ENCODE peak calls at places on chromosomes 3 and 15, in six cellular contexts. One of them, this sample, is unnamed.

GRCh38 chr15:69609176-69609575 is 156.6 kb downstream of the RPLP1 start:
- DNase-seq in AG09309: peak; percentile 33
- DNase-seq in tibial artery: no peak
- DNase-seq in adipocyte: peak; percentile 36
- DNase-seq in kidney epithelial cell: peak; percentile 32
- DNase-seq in nephron progenitor cell: no peak
- DNase-seq in this sample: no peak

GRCh38 chr3:113151475-113152031 is 59.8 kb upstream of the BOC start:
- DNase-seq in tibial artery: no peak
- DNase-seq in kidney epithelial cell: no peak
- DNase-seq in AG09309: no peak
- DNase-seq in adipocyte: peak; percentile 28
- DNase-seq in nephron progenitor cell: peak; percentile 67
- DNase-seq in this sample: no peak

GRCh38 chr15:55627730-55628368 is 39.7 kb upstream of the PYGO1 start:
- DNase-seq in tibial artery: no peak
- DNase-seq in AG09309: peak; percentile 67
- DNase-seq in nephron progenitor cell: no peak
- DNase-seq in adipocyte: peak; percentile 95
- DNase-seq in kidney epithelial cell: peak; percentile 92
- DNase-seq in this sample: no peak

GRCh38 chr15:43483306-43484128 is 9.4 kb downstream of the TP53BP1 start:
- DNase-seq in tibial artery: no peak
- DNase-seq in adipocyte: peak; percentile 62
- DNase-seq in kidney epithelial cell: no peak
- DNase-seq in nephron progenitor cell: no peak
- DNase-seq in AG09309: no peak
- DNase-seq in this sample: no peak

GRCh38 chr15:45023659-45024320 is 795 bp downstream of the SORD start:
- DNase-seq in kidney epithelial cell: no peak
- DNase-seq in tibial artery: no peak
- DNase-seq in nephron progenitor cell: no peak
- DNase-seq in AG09309: no peak
- DNase-seq in adipocyte: peak; percentile 32
- DNase-seq in this sample: no peak

GRCh38 chr3:60674870-60675269 is 576.4 kb downstream of the FHIT start:
- DNase-seq in nephron progenitor cell: no peak
- DNase-seq in tibial artery: no peak
- DNase-seq in kidney epithelial cell: no peak
- DNase-seq in AG09309: no peak
- DNase-seq in adipocyte: no peak
- DNase-seq in this sample: no peak

GRCh38 chr15:25862087-25862468 is 1.0 kb downstream of the ATP10A start:
- DNase-seq in kidney epithelial cell: no peak
- DNase-seq in adipocyte: peak; percentile 38
- DNase-seq in tibial artery: peak; percentile 70
- DNase-seq in AG09309: no peak
- DNase-seq in nephron progenitor cell: no peak
- DNase-seq in this sample: no peak

GRCh38 chr3:38497026-38497425 is 886 bp downstream of the EXOG start:
- DNase-seq in adipocyte: peak; percentile 48
- DNase-seq in nephron progenitor cell: no peak
- DNase-seq in tibial artery: no peak
- DNase-seq in AG09309: no peak
- DNase-seq in kidney epithelial cell: no peak
- DNase-seq in this sample: no peak

GRCh38 chr15:74525946-74526345 is 15.1 kb upstream of the ARID3B start:
- DNase-seq in tibial artery: no peak
- DNase-seq in AG09309: no peak
- DNase-seq in nephron progenitor cell: no peak
- DNase-seq in adipocyte: no peak
- DNase-seq in kidney epithelial cell: no peak
- DNase-seq in this sample: no peak

GRCh38 chr3:66195347-66195783 is 25.4 kb upstream of the SLC25A26 start:
- DNase-seq in nephron progenitor cell: peak; percentile 53
- DNase-seq in tibial artery: peak; percentile 67
- DNase-seq in adipocyte: peak; percentile 77
- DNase-seq in AG09309: peak; percentile 8
- DNase-seq in kidney epithelial cell: peak; percentile 5
- DNase-seq in this sample: peak; percentile 42

GRCh38 chr3:116253511-116253910 is 191.8 kb downstream of the LSAMP start:
- DNase-seq in tibial artery: no peak
- DNase-seq in AG09309: no peak
- DNase-seq in adipocyte: no peak
- DNase-seq in nephron progenitor cell: no peak
- DNase-seq in kidney epithelial cell: no peak
- DNase-seq in this sample: no peak

GRCh38 chr3:78794431-78794830 is 973.4 kb downstream of the ROBO1 start:
- DNase-seq in kidney epithelial cell: no peak
- DNase-seq in tibial artery: no peak
- DNase-seq in AG09309: no peak
- DNase-seq in adipocyte: no peak
- DNase-seq in nephron progenitor cell: no peak
- DNase-seq in this sample: no peak

GRCh38 chr15:44593042-44593736 is 56.2 kb downstream of the EIF3J start:
- DNase-seq in AG09309: no peak
- DNase-seq in nephron progenitor cell: no peak
- DNase-seq in tibial artery: no peak
- DNase-seq in kidney epithelial cell: no peak
- DNase-seq in adipocyte: peak; percentile 53
- DNase-seq in this sample: no peak

GRCh38 chr15:52295421-52295991 is at the start of gene MYO5C:
- DNase-seq in tibial artery: peak; percentile 76
- DNase-seq in nephron progenitor cell: peak; percentile 78
- DNase-seq in adipocyte: peak; percentile 25
- DNase-seq in kidney epithelial cell: no peak
- DNase-seq in AG09309: no peak
- DNase-seq in this sample: peak; percentile 20

GRCh38 chr3:178385280-178385952 is 150.8 kb upstream of the KCNMB2 start:
- DNase-seq in adipocyte: peak; percentile 83
- DNase-seq in kidney epithelial cell: no peak
- DNase-seq in AG09309: no peak
- DNase-seq in tibial artery: no peak
- DNase-seq in nephron progenitor cell: peak; percentile 40
- DNase-seq in this sample: no peak

GRCh38 chr3:125300416-125300815 is 74.7 kb downstream of the ZNF148 start:
- DNase-seq in AG09309: peak; percentile 65
- DNase-seq in adipocyte: peak; percentile 75
- DNase-seq in tibial artery: no peak
- DNase-seq in kidney epithelial cell: no peak
- DNase-seq in nephron progenitor cell: no peak
- DNase-seq in this sample: no peak

This sample was measured in activated naive CD8-positive, alpha-beta T cell treated with anti-CD3 and anti-CD28 coated beads for 36 hours.